ENCODE peak calls at places on chromosomes 16 and 17, in ten cellular contexts. M, D, P, A, O, R, U, N, J and H are unnamed samples.

GRCh38 chr17:1188812-1189211 is 9.0 kb upstream of the ABR start:
- DNase-seq in M (peak), D (no peak), P (no peak), A (no peak), O (no peak), R (no peak), U (peak), N (peak), J (peak), H (no peak)

GRCh38 chr16:53925011-53925410 is 221.1 kb downstream of the FTO start:
- DNase-seq in M (no peak), D (no peak), P (no peak), A (no peak), O (no peak), R (no peak), U (no peak), N (no peak), J (no peak), H (no peak)

GRCh38 chr17:74671031-74671771 is 41.5 kb downstream of the CD300LF start:
- DNase-seq in M (peak), D (peak), P (peak), A (peak), O (peak), R (peak), U (peak), N (no peak), J (peak), H (peak)

GRCh38 chr17:83183150-83183820 is 103.9 kb downstream of the METRNL start:
- DNase-seq in M (no peak), D (no peak), P (no peak), A (no peak), O (peak), R (no peak), U (no peak), N (no peak), J (no peak), H (no peak)

GRCh38 chr17:67322039-67322787 is 44.2 kb downstream of the PSMD12 start:
- DNase-seq in M (no peak), D (no peak), P (no peak), A (no peak), O (peak), R (no peak), U (no peak), N (peak), J (no peak), H (no peak)

GRCh38 chr16:70725912-70726828 is 40.3 kb upstream of the MTSS2 start:
- DNase-seq in M (peak), D (no peak), P (no peak), A (no peak), O (no peak), R (no peak), U (peak), N (no peak), J (peak), H (no peak)

GRCh38 chr17:65918921-65919546 is 272.9 kb downstream of the CEP112 start:
- DNase-seq in M (no peak), D (peak), P (no peak), A (no peak), O (no peak), R (no peak), U (no peak), N (no peak), J (no peak), H (no peak)

GRCh38 chr17:48510761-48511604 is 19.8 kb downstream of the HOXB1 start:
- DNase-seq in M (no peak), D (no peak), P (no peak), A (no peak), O (no peak), R (no peak), U (no peak), N (peak), J (no peak), H (peak)

GRCh38 chr16:4868573-4868972 is 21.3 kb downstream of the UBN1 start:
- DNase-seq in M (no peak), D (no peak), P (no peak), A (peak), O (no peak), R (no peak), U (no peak), N (no peak), J (no peak), H (no peak)

GRCh38 chr17:31371511-31372097 is 19.9 kb upstream of the RAB11FIP4 start:
- DNase-seq in M (no peak), D (peak), P (no peak), A (no peak), O (no peak), R (no peak), U (no peak), N (no peak), J (no peak), H (no peak)

GRCh38 chr17:6523330-6523729 is 33.0 kb downstream of the PITPNM3 start:
- DNase-seq in M (no peak), D (peak), P (no peak), A (peak), O (peak), R (no peak), U (no peak), N (peak), J (no peak), H (no peak)

GRCh38 chr17:53017227-53017626 is 805.5 kb upstream of the KIF2B start:
- DNase-seq in M (no peak), D (no peak), P (no peak), A (no peak), O (no peak), R (no peak), U (no peak), N (no peak), J (no peak), H (no peak)

GRCh38 chr17:419073-419735 is 66.6 kb upstream of the RPH3AL start:
- DNase-seq in M (no peak), D (no peak), P (no peak), A (no peak), O (no peak), R (no peak), U (no peak), N (no peak), J (no peak), H (no peak)

GRCh38 chr16:17343028-17343427 is 127.7 kb downstream of the XYLT1 start:
- DNase-seq in M (no peak), D (no peak), P (peak), A (no peak), O (no peak), R (no peak), U (no peak), N (no peak), J (no peak), H (peak)

GRCh38 chr16:1533443-1533951 is at the start of gene TMEM204:
- DNase-seq in M (peak), D (peak), P (no peak), A (no peak), O (no peak), R (no peak), U (peak), N (no peak), J (peak), H (peak)

GRCh38 chr17:9255838-9256237 is 234.5 kb downstream of the NTN1 start:
- DNase-seq in M (no peak), D (no peak), P (no peak), A (no peak), O (no peak), R (no peak), U (no peak), N (no peak), J (no peak), H (no peak)

GRCh38 chr17:59825533-59826316 is 67.0 kb downstream of the TUBD1 start:
- DNase-seq in M (no peak), D (peak), P (no peak), A (no peak), O (no peak), R (no peak), U (no peak), N (peak), J (no peak), H (peak)

GRCh38 chr17:35496470-35497290 is 40.8 kb downstream of the SLFN12L start:
- DNase-seq in M (no peak), D (no peak), P (no peak), A (no peak), O (peak), R (no peak), U (no peak), N (no peak), J (no peak), H (no peak)

GRCh38 chr17:80474231-80474932 is 2.0 kb downstream of the NPTX1 start:
- DNase-seq in M (no peak), D (peak), P (peak), A (no peak), O (no peak), R (no peak), U (no peak), N (peak), J (no peak), H (no peak)

DNA sequence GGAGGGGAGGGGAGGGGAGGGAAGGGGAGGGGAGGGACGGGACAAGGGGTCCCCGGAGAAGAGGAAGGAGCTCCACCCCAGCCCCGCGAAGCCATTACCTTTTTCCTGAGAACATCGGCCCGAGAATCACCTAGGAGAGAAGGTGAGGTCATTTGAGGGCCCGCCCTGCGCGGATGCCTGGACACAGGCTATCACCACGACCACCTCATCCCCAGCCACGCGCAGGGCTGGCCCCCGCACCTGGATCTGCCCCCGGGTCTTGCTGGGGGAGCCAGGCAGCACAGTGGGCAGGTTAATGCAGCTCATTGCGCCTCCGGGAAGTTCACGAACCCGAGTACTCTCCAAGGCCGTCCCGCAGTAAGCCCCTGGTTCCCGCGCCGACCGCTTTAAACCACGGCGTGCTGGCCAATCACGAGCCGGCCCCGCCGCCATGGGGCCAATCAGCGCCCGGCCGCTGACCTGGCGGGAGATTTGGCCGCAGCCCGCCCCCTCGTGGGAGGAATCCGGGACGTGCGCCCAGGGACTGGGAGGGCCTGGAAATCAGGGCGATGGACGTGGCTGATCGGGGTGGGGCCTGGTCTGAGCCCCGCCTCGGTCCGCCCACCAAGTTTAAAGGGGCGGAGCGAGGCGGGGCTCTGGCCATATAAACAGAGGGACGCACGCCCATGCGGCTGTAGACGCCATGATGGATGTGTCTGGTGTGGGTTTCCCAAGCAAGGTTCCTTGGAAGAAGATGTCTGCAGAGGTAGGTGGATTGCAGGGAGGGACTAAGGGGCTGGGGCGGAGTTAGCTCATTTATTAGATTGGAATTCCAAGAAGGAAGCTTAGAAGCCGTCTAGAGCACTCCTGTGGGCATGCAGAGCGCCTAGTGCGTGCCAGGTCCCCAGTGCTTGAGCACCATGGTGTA is at the start of the genes AFMID and TK1:
- DNase-seq in M (peak), D (peak), P (peak), A (peak), O (peak), R (peak), U (peak), N (peak), J (peak), H (peak)
- TF ChIP-seq CTCF in M (peak), D (peak), P (peak), A (peak), O (peak), R (peak), U (peak), N (peak), J (peak), H (peak)

DNA sequence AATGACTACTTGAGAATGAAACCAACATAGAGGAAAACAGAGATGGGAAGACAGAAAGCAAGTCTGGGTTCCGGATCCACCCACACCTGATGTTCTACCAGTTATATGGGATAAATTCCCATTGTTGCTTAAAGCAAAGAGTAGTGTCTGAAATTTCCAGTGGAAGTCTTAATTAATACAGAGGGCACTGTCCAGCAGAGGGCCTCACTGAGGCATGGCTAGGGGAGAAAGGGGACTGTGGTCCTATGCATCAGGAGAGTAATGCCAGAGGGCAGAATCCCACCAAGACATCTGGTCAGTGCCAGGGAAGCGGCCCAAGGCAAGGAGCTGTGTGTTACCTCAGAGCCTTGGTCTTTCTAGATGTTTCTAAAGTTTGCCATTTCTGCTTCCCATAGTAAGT is 7.5 kb upstream of the UMOD start:
- DNase-seq in M (no peak), D (no peak), P (no peak), A (no peak), O (peak), R (peak), U (no peak), N (no peak), J (peak), H (no peak)
- TF ChIP-seq CTCF in M (no peak), D (no peak), P (peak), A (no peak), O (peak), R (no peak), U (no peak), N (no peak), J (peak), H (peak)

GRCh38 chr17:7887038-7887481 is 1.5 kb upstream of the CHD3 start:
- DNase-seq in M (no peak), D (no peak), P (no peak), A (no peak), O (peak), R (no peak), U (no peak), N (no peak), J (no peak), H (no peak)

GRCh38 chr17:7888184-7888920 is at the start of gene CHD3:
- DNase-seq in M (no peak), D (peak), P (no peak), A (peak), O (peak), R (no peak), U (no peak), N (peak), J (no peak), H (no peak)

GRCh38 chr17:7886227-7887037 is 2.2 kb upstream of the CHD3 start:
- DNase-seq in M (peak), D (peak), P (peak), A (peak), O (peak), R (peak), U (peak), N (peak), J (peak), H (peak)

GRCh38 chr17:7887482-7888183 is 956 bp upstream of the CHD3 start:
- DNase-seq in M (peak), D (peak), P (peak), A (peak), O (peak), R (peak), U (peak), N (peak), J (peak), H (peak)

GRCh38 chr17:7889166-7889584 is 586 bp downstream of the CHD3 start:
- DNase-seq in M (peak), D (peak), P (no peak), A (peak), O (peak), R (peak), U (peak), N (peak), J (peak), H (no peak)
- TF ChIP-seq CTCF in M (peak), D (peak), P (no peak), A (peak), O (peak), R (no peak), U (peak), N (peak), J (peak), H (no peak)

GRCh38 chr17:40873255-40873654 is 6.2 kb upstream of the KRT12 start:
- DNase-seq in M (no peak), D (no peak), P (no peak), A (no peak), O (no peak), R (no peak), U (no peak), N (no peak), J (no peak), H (no peak)
- TF ChIP-seq CTCF in M (no peak), D (no peak), P (no peak), A (peak), O (no peak), R (no peak), U (no peak), N (peak), J (no peak), H (no peak)

DNA sequence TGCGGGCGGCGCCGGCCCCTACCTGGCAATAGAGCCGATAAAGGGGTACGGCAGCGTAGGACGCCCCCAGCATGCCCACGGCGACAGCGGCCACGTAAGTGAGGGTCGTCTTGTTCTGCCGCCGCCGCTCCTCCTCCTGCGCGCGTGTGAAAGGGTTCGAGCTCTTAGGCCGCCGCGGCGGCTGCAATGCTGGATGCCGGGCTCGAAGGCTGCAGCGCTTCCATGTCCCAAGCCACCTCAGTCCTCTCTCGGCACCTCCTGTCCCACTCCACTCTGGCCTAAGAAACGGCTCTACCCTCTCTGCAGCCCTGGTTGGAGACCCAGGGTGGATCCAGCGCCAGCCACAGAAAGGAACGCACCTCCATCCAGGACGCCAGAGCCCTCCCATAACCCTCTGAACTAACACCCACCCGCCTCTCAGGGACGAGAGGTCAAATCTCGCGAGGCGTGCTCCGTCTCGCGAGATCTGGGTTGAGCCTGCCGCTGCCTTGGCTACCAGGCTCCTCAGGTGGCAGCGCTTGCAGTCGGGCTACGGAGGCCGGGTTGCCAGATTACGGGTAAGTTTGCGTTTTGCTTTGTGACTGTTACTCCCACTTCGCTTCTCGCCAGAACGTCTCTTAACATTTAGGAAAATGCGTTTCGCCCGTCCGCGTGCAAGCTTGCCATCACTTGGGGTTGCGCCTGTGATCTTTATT is at the start of the genes COX11 and STXBP4:
- DNase-seq in M (peak), D (peak), P (peak), A (peak), O (peak), R (peak), U (peak), N (peak), J (peak), H (peak)
- TF ChIP-seq CTCF in M (peak), D (no peak), P (peak), A (no peak), O (peak), R (no peak), U (peak), N (peak), J (peak), H (peak)

GRCh38 chr17:76528528-76529223 is 8.8 kb downstream of the CYGB start:
- DNase-seq in M (peak), D (peak), P (no peak), A (no peak), O (no peak), R (no peak), U (peak), N (no peak), J (peak), H (no peak)
- TF ChIP-seq CTCF in M (no peak), D (peak), P (no peak), A (no peak), O (peak), R (no peak), U (peak), N (no peak), J (no peak), H (no peak)

DNA sequence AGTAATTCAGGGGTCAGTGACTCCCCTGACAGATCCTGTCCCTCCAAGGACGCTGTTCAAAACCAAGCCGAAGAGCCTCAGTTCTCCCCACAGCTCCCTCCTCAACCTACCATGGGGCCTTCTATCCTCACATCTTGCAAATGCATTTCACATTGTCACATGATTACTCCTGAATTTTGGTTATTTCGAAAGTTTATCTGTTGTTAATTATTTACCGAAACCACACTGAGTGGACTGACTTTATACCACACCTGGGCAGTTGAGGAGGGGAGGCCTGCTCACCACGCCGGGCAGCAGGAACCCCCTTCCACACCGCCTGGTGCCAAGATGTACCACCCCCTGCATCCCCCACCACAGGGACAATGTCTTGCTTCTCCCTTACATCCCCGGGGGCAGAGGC is 4.7 kb downstream of the TIMP2 start:
- DNase-seq in M (no peak), D (no peak), P (no peak), A (no peak), O (no peak), R (no peak), U (no peak), N (no peak), J (no peak), H (no peak)
- TF ChIP-seq CTCF in M (no peak), D (no peak), P (no peak), A (no peak), O (no peak), R (no peak), U (no peak), N (no peak), J (no peak), H (no peak)

GRCh38 chr17:13025264-13025627 is 7.4 kb upstream of the ELAC2 start:
- DNase-seq in M (no peak), D (no peak), P (no peak), A (no peak), O (no peak), R (no peak), U (no peak), N (no peak), J (no peak), H (no peak)

GRCh38 chr17:13024033-13024432 is 6.2 kb upstream of the ELAC2 start:
- DNase-seq in M (no peak), D (no peak), P (no peak), A (no peak), O (no peak), R (no peak), U (no peak), N (no peak), J (no peak), H (no peak)

GRCh38 chr17:13027246-13027645 is 9.4 kb upstream of the ELAC2 start:
- DNase-seq in M (no peak), D (no peak), P (no peak), A (no peak), O (no peak), R (no peak), U (no peak), N (no peak), J (no peak), H (no peak)

GRCh38 chr17:13025687-13026086 is 7.9 kb upstream of the ELAC2 start:
- DNase-seq in M (no peak), D (no peak), P (no peak), A (no peak), O (no peak), R (no peak), U (no peak), N (no peak), J (no peak), H (no peak)

GRCh38 chr17:13024526-13025263 is 6.9 kb upstream of the ELAC2 start:
- DNase-seq in M (peak), D (peak), P (peak), A (peak), O (peak), R (peak), U (peak), N (peak), J (peak), H (peak)
- TF ChIP-seq CTCF in M (peak), D (peak), P (peak), A (peak), O (peak), R (peak), U (peak), N (peak), J (peak), H (peak)

GRCh38 chr16:2816751-2817495 is at the start of gene PRSS21:
- DNase-seq in M (no peak), D (no peak), P (peak), A (no peak), O (peak), R (no peak), U (no peak), N (peak), J (no peak), H (no peak)
- TF ChIP-seq CTCF in M (no peak), D (no peak), P (peak), A (peak), O (peak), R (no peak), U (no peak), N (peak), J (no peak), H (no peak)